ENCODE peak calls at places on chromosomes 4 and X, in four cellular contexts. P is BE2C, H is coronary artery, T is AG04449. G is an unnamed sample.

GRCh38 chrX:100447563-100448397 is 37.7 kb upstream of the PCDH19 start:
- DNase-seq in P (peak), H (no peak), T (no peak), G (no peak)

GRCh38 chr4:132642196-132642817 is 506.8 kb upstream of the PCDH10 start:
- DNase-seq in P (peak), H (no peak), T (no peak), G (no peak)

GRCh38 chr4:126405369-126405982 is 1090.7 kb downstream of the FAT4 start:
- DNase-seq in P (no peak), H (no peak), T (no peak), G (peak)

GRCh38 chrX:82335772-82336171 is 1133.9 kb downstream of the SH3BGRL start:
- DNase-seq in P (no peak), H (no peak), T (no peak), G (no peak)

GRCh38 chr4:177441061-177441802 is 1.0 kb downstream of the AGA start:
- DNase-seq in P (peak), H (no peak), T (no peak), G (no peak)

GRCh38 chr4:26124753-26125236 is 196.0 kb upstream of the RBPJ start:
- DNase-seq in P (no peak), H (no peak), T (no peak), G (no peak)

GRCh38 chrX:54921427-54922021 is 900 bp downstream of the TRO start:
- DNase-seq in P (peak), H (no peak), T (peak), G (peak)

GRCh38 chr4:128854433-128854832 is 44.9 kb downstream of the JADE1 start:
- DNase-seq in P (no peak), H (no peak), T (peak), G (no peak)

GRCh38 chr4:122450847-122451246 is 5.7 kb downstream of the IL2 start:
- DNase-seq in P (no peak), H (no peak), T (peak), G (no peak)

GRCh38 chr4:18934197-18934596 is 912.6 kb upstream of the LCORL start:
- DNase-seq in P (no peak), H (no peak), T (no peak), G (no peak)

GRCh38 chrX:71107762-71108360 is 1.3 kb upstream of the CXorf65 start:
- DNase-seq in P (peak), H (no peak), T (no peak), G (no peak)

GRCh38 chr4:106601519-106601918 is 232.9 kb upstream of the GIMD1 start:
- DNase-seq in P (no peak), H (no peak), T (no peak), G (peak)

GRCh38 chr4:152398060-152398459 is 137.8 kb downstream of the FBXW7 start:
- DNase-seq in P (no peak), H (no peak), T (no peak), G (no peak)
- TF ChIP-seq CTCF in P (peak), H (no peak), T (peak), G (peak)

GRCh38 chr4:181618038-181618618 is 625.1 kb upstream of the TENM3 start:
- DNase-seq in P (peak), H (no peak), T (no peak), G (no peak)

GRCh38 chr4:181618896-181619295 is 624.3 kb upstream of the TENM3 start:
- DNase-seq in P (peak), H (no peak), T (no peak), G (no peak)

GRCh38 chr4:181619651-181620050 is 623.6 kb upstream of the TENM3 start:
- DNase-seq in P (no peak), H (no peak), T (no peak), G (no peak)
- H3K4me3 ChIP-seq in P (no peak), H (no peak), T (no peak), G (no peak)

GRCh38 chr4:176150283-176150682 is 45.1 kb downstream of the SPATA4 start:
- DNase-seq in P (no peak), H (no peak), T (no peak), G (peak)
- TF ChIP-seq CTCF in P (peak), H (peak), T (peak), G (peak)

DNA sequence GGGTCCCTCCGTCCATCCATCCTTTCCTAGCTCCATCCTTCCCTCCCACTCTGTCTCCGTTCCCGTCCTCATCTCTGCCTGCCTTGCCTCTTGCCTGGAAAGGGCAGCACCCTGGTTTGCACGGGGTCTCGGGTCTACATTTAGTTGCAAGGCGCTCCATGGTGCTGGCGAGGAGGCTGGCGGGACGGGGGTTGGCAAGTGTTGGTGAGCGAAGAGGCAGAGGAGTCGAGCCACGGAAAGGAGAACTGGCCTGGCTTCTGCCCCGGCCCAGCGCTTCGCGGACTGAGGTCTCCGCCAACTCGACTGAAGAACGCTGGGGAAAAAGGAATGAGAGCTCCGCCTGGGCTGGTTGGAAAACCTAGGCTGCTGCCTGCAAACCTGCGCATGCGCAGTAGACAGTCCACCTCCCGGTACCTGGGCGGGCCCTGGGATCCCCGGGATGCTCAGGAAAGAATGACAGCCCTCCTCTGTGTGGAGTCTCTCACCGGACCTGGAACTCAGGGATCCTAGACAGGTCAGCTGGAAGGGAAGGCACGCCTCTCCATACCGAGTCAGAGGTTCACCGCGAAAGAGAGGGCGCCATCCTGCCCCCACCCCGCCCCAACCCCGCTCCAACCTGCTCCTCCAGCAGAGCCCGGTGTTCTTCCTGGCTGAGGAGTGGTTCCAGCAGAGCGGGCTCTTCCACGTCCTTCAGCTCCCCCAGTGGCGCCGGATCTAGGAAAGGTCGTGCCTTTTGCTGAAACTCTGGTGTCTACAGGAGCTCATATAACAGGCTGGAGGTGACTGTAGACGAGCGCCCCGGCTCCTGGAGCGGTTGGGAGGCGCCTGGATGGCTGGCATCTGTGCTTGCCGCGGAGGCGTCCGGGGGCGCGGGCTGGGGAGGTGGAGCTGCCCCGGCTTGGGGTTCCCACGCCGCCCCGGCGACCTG is 6.0 kb downstream of the FRG2 start:
- DNase-seq in P (peak), H (no peak), T (no peak), G (no peak)
- H3K4me3 ChIP-seq in P (peak), H (peak), T (no peak), G (no peak)

GRCh38 chr4:67126115-67126514 is 419.2 kb downstream of the CENPC start:
- DNase-seq in P (no peak), H (no peak), T (no peak), G (no peak)

GRCh38 chr4:67122029-67122428 is 423.3 kb downstream of the CENPC start:
- DNase-seq in P (no peak), H (no peak), T (no peak), G (no peak)
- TF ChIP-seq CTCF in P (no peak), H (no peak), T (no peak), G (no peak)

DNA sequence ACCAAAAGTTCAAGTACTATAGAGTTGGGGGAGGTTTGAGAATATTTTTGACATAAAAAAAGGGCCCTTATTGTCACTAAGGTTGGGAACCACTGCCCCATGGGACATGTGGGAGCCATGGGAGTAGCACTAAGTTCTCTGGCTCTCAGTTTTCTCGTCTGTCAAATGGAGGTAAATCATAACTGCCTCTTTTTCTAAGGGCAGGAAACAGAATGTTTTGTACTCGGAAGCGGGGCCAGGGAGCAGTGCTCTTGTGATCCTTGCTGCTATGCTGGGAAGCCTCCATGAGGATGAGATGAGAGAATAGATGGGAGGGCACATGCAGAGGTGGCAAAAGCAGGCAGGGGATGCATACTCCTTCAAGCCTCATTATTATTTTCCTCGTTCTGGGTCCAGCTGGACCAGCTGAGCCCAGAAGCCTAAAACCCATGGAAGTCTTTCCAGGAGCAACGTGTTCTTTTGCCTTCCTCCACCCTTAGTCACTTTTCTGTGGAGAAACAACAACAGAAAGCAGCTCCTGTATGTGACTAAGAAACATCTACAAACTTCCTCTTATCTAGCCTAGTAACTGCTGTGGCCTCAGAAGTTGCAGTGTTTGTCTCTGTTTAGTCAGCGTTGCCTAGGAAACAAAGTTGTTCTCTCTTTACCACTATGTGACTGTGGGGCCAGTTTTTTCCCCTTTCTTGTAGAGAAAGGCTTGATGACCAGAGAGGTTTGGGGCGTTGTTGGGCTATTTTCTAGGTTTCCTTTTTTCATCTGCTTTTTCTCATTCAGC is 64.8 kb downstream of the TSC22D3 start:
- DNase-seq in P (no peak), H (peak), T (peak), G (peak)
- H3K4me3 ChIP-seq in P (no peak), H (peak), T (no peak), G (no peak)

GRCh38 chr4:169723207-169723606 is 34.5 kb downstream of the HPF1 start:
- DNase-seq in P (peak), H (no peak), T (no peak), G (no peak)
- TF ChIP-seq CTCF in P (peak), H (no peak), T (no peak), G (peak)